ENCODE peak calls at places on chromosome 20, in six cellular contexts. O, I, P, N, X and Z are unnamed samples. For H3K36me3, H3K27me3 and H3K4me1, the result is how much of the 10 kb centered on the place peaks cover.

GRCh38 chr20:33656783-33657703 is 5.1 kb upstream of the C20orf144 start:
- DNase-seq in O (no peak), I (no peak), P (no peak), N (no peak), X (no peak), Z (no peak)

GRCh38 chr20:11207749-11208502 is 534.1 kb upstream of the JAG1 start:
- DNase-seq in O (no peak), I (no peak), P (no peak), N (no peak), X (no peak), Z (no peak)

GRCh38 chr20:57829336-57829735 is 119.5 kb upstream of the PMEPA1 start:
- DNase-seq in O (no peak), I (no peak), P (no peak), N (no peak), X (no peak), Z (no peak)

GRCh38 chr20:57450419-57450818 is 59.2 kb downstream of the RBM38 start:
- DNase-seq in O (no peak), I (no peak), P (no peak), N (peak), X (no peak), Z (no peak)

GRCh38 chr20:2387180-2387577 is 6.5 kb downstream of the TGM6 start:
- DNase-seq in O (peak), I (no peak), P (peak), N (peak), X (peak), Z (peak)

GRCh38 chr20:53939554-53940355 is 130.6 kb downstream of the BCAS1 start:
- DNase-seq in O (peak), I (peak), P (peak), N (peak), X (peak), Z (peak)

GRCh38 chr20:24627291-24627690 is 157.9 kb downstream of the SYNDIG1 start:
- DNase-seq in O (no peak), I (no peak), P (no peak), N (no peak), X (peak), Z (no peak)

GRCh38 chr20:51750037-51750769 is 18.0 kb downstream of the ATP9A start:
- DNase-seq in O (no peak), I (no peak), P (no peak), N (no peak), X (peak), Z (no peak)

GRCh38 chr20:25090492-25091429 is 8.8 kb upstream of the VSX1 start:
- DNase-seq in O (peak), I (no peak), P (peak), N (no peak), X (no peak), Z (no peak)

GRCh38 chr20:8718214-8718613 is 350.7 kb upstream of the PLCB4 start:
- DNase-seq in O (no peak), I (peak), P (no peak), N (no peak), X (no peak), Z (peak)

GRCh38 chr20:23920936-23921335 is 41.4 kb upstream of the CST5 start:
- DNase-seq in O (no peak), I (no peak), P (no peak), N (no peak), X (no peak), Z (no peak)

GRCh38 chr20:9334866-9335265 is 179.5 kb upstream of the LAMP5 start:
- DNase-seq in O (no peak), I (no peak), P (no peak), N (no peak), X (no peak), Z (no peak)

GRCh38 chr20:8303651-8304050 is 171.6 kb downstream of the PLCB1 start:
- DNase-seq in O (no peak), I (no peak), P (no peak), N (no peak), X (no peak), Z (no peak)

GRCh38 chr20:16111132-16111852 is 462.0 kb downstream of the KIF16B start:
- DNase-seq in O (no peak), I (no peak), P (no peak), N (no peak), X (no peak), Z (no peak)

GRCh38 chr20:47358672-47359532 is 2.4 kb upstream of the ZMYND8 start:
- DNase-seq in O (no peak), I (peak), P (no peak), N (peak), X (peak), Z (peak)

GRCh38 chr20:59000326-59000725 is 6.7 kb downstream of the CTSZ start:
- DNase-seq in O (no peak), I (no peak), P (no peak), N (no peak), X (no peak), Z (no peak)

GRCh38 chr20:59002388-59002787 is 4.7 kb downstream of the CTSZ start:
- DNase-seq in O (no peak), I (no peak), P (no peak), N (no peak), X (no peak), Z (no peak)

GRCh38 chr20:59002874-59003399 is 4.1 kb downstream of the CTSZ start:
- DNase-seq in O (no peak), I (no peak), P (no peak), N (no peak), X (no peak), Z (no peak)

GRCh38 chr20:59001068-59001448 is 6.0 kb downstream of the CTSZ start:
- DNase-seq in O (no peak), I (no peak), P (no peak), N (no peak), X (no peak), Z (no peak)

DNA sequence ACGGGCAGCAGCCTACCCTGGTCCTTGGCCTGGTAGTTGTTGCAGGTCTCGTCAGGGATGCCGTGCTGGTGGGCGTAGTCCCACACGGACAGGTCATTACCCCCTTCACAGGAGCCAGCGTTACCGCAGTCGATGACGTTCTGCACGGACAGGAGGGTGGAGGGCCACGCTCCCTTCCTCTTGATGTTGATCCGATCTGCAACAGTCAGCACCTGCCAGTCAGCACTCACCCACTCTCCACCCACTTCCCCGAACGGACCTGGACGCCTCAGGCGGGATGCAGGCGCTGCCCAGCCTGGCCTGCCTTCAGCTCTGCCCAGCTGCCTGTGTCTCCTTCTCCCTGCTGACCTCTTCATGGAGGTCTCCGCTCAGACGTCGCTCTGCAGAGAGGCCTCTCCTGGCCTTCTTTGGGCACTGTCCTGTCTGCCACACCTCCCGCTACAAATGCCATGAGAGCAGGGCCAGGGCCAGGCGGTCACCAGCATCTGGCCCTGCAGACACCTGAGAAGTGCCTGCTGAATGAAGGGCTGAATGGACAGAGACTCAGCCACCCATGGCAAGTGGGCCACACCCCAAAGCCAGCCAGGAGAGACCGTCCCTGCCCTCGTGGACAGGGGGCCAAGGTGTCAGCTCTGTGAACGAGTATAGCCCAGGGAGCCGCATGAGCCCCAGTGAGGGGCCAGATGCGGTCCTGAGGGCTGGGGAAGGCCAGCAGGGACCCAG is 5.4 kb downstream of the CTSZ start:
- DNase-seq in O (no peak), I (no peak), P (no peak), N (no peak), X (no peak), Z (no peak)
- H3K36me3 ChIP-seq in O (under half), I (under half), P (under half), N (under half), X (under half), Z (under half)

GRCh38 chr20:63471719-63472158 is 716 bp downstream of the KCNQ2 start:
- DNase-seq in O (no peak), I (no peak), P (no peak), N (no peak), X (peak), Z (no peak)

GRCh38 chr20:63471002-63471718 is 1.3 kb downstream of the KCNQ2 start:
- DNase-seq in O (no peak), I (no peak), P (no peak), N (no peak), X (peak), Z (no peak)

GRCh38 chr20:63473555-63474449 is 1.3 kb upstream of the KCNQ2 start:
- DNase-seq in O (no peak), I (no peak), P (no peak), N (no peak), X (no peak), Z (no peak)

GRCh38 chr20:63472159-63472811 is at the start of gene KCNQ2:
- DNase-seq in O (no peak), I (no peak), P (no peak), N (no peak), X (peak), Z (no peak)

DNA sequence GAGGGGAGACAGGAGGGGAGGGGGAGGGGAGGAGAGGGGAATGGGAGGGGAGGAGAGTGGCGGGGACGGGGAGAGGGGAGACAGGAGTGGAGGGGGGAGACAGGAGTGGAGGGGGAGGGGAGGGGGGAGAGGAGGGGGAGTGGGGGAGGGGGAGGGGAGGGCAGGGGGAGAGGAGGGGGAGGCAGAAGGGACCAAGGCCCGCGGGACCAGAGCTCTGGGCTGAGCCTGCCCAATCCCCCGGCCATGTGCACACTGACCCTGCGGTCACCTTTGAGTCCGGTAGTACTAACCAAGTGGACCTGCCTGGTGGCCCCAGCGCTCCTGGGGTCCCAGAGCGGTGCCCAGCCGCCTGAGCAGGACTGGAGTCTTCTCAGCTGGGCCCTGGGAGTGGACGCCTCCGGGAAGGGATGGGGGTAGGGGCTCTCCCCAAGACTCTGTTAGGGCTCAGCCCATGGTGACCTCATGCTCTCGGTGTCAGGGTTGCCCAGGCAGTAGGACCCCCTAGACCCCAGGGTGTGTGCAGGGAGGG is 471 bp upstream of the KCNQ2 start:
- DNase-seq in O (no peak), I (no peak), P (no peak), N (no peak), X (no peak), Z (no peak)
- H3K27me3 ChIP-seq in O (under half), I (under half), P (under half), N (under half), X (under half), Z (half or more)

GRCh38 chr20:41037172-41037571 is 8.6 kb downstream of the TOP1 start:
- DNase-seq in O (no peak), I (no peak), P (no peak), N (no peak), X (no peak), Z (no peak)
- H3K4me1 ChIP-seq in O (half or more), I (under half), P (half or more), N (under half), X (under half), Z (under half)

DNA sequence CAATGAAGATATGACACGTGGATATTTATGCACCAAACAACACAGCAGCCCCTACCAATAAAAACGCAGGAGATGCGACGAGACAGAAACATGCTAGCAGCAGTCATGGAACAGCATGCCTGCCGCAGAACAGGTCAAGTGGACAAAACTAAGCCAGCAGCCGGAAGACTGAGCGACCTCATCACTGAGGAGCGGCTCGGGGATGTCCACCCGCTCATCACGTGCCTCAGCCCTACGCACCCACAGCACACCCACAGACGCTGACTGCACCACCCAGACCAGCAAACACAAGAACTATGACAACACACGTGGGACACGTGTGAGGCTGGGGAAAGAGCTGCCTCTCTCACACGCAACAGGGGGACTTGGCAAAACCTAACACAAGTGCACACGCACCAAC is 81.7 kb downstream of the TAF4 start:
- DNase-seq in O (no peak), I (no peak), P (no peak), N (no peak), X (no peak), Z (no peak)
- H3K36me3 ChIP-seq in O (under half), I (under half), P (under half), N (under half), X (under half), Z (under half)

GRCh38 chr20:21390768-21391167 is 6.6 kb downstream of the NKX2-4 start:
- DNase-seq in O (no peak), I (no peak), P (no peak), N (no peak), X (no peak), Z (no peak)

GRCh38 chr20:21394120-21394519 is 3.2 kb downstream of the NKX2-4 start:
- DNase-seq in O (no peak), I (no peak), P (no peak), N (no peak), X (no peak), Z (no peak)

GRCh38 chr20:21391495-21392298 is 5.6 kb downstream of the NKX2-4 start:
- DNase-seq in O (no peak), I (no peak), P (no peak), N (peak), X (peak), Z (no peak)

GRCh38 chr20:21395039-21395665 is 2.2 kb downstream of the NKX2-4 start:
- DNase-seq in O (no peak), I (no peak), P (no peak), N (no peak), X (no peak), Z (no peak)

DNA sequence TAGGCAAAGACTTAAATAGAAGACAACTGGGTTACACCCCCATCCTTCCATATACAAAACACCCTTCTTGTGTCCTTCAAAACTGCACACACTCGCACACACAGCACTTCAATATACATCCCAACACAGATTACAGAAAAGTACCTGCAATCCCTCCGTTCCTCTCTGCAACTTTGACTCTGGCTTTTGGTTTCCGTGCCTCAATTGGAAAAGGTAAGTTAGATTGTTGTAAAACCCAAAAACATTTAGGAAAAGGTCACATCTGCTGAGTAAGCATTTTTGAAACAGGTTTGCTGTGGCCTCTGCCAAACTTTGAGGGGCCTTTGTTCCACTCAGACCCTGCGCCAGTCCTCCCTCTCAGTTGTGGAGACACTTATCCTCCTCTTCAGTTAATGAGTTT is 4.2 kb downstream of the NKX2-4 start:
- DNase-seq in O (no peak), I (no peak), P (no peak), N (no peak), X (no peak), Z (no peak)
- H3K27me3 ChIP-seq in O (under half), I (under half), P (half or more), N (half or more), X (half or more), Z (under half)

GRCh38 chr20:49748525-49748838 is 34.8 kb upstream of the B4GALT5 start:
- DNase-seq in O (no peak), I (no peak), P (no peak), N (no peak), X (no peak), Z (no peak)

GRCh38 chr20:49752504-49752903 is 38.8 kb upstream of the B4GALT5 start:
- DNase-seq in O (no peak), I (no peak), P (no peak), N (no peak), X (no peak), Z (no peak)

GRCh38 chr20:49753133-49753532 is 39.5 kb upstream of the B4GALT5 start:
- DNase-seq in O (no peak), I (no peak), P (no peak), N (no peak), X (no peak), Z (no peak)

GRCh38 chr20:49751397-49751735 is 37.7 kb upstream of the B4GALT5 start:
- DNase-seq in O (no peak), I (no peak), P (no peak), N (no peak), X (no peak), Z (no peak)

DNA sequence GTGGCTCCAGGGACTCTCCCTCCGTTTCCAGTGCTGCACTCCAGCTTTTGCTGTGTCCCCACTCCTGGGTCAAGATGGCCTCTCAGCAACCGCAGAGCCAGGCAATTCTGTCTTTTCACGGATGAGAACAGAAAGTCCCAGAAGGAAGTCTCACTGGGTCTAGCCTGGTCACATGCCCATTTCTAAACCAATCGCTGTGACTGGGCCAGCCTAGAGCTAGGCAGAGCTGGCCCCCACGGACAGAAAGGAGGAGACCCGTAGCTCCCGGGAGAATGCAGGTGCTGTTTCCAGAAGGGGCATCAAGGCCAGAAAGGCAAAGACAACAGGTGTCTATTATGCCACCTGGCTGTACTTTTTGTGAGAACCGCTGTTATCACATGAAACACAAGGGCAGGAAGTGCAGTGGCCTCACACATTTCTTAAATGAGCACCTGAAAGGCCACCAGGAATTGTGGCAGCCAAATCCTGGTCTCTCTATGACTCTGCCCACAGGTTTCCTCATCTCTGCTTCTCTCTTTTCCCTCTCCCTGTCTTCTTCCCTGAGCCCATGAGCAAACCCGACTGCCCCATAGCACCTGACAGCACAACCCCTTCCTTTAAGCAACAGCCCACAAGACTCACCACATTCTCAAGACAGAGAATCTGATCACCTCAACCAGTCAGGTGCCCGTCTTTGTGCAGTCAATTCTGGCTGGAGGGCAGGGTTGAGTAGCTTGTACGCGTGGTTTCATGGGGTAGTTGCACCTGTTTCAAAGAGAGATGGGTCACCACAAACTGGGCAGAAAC is 37.1 kb upstream of the B4GALT5 start:
- DNase-seq in O (no peak), I (no peak), P (no peak), N (no peak), X (no peak), Z (no peak)
- H3K4me1 ChIP-seq in O (under half), I (under half), P (under half), N (under half), X (under half), Z (under half)

GRCh38 chr20:1163653-1164052 is 21.1 kb downstream of the TMEM74B start:
- DNase-seq in O (no peak), I (no peak), P (no peak), N (no peak), X (peak), Z (no peak)
- H3K36me3 ChIP-seq in O (under half), I (under half), P (half or more), N (under half), X (half or more), Z (under half)

GRCh38 chr20:32609371-32609773 is 24.2 kb upstream of the NOL4L start:
- DNase-seq in O (no peak), I (no peak), P (no peak), N (no peak), X (no peak), Z (no peak)
- H3K27me3 ChIP-seq in O (under half), I (under half), P (under half), N (under half), X (under half), Z (half or more)

GRCh38 chr20:35304956-35305355 is 12.7 kb upstream of the FAM83C start:
- DNase-seq in O (no peak), I (no peak), P (no peak), N (no peak), X (peak), Z (no peak)

GRCh38 chr20:35302421-35303335 is 10.5 kb upstream of the FAM83C start:
- DNase-seq in O (no peak), I (no peak), P (no peak), N (no peak), X (no peak), Z (no peak)

GRCh38 chr20:35305682-35306556 is 13.7 kb upstream of the FAM83C start:
- DNase-seq in O (no peak), I (no peak), P (no peak), N (no peak), X (peak), Z (peak)

GRCh38 chr20:35303382-35303734 is 11.1 kb upstream of the FAM83C start:
- DNase-seq in O (no peak), I (no peak), P (no peak), N (no peak), X (no peak), Z (no peak)

GRCh38 chr20:35303735-35304431 is 11.7 kb upstream of the FAM83C start:
- DNase-seq in O (peak), I (peak), P (peak), N (peak), X (peak), Z (peak)
- H3K4me1 ChIP-seq in O (under half), I (under half), P (under half), N (under half), X (under half), Z (under half)

GRCh38 chr20:5626603-5627002 is 123.6 kb upstream of the SHLD1 start:
- DNase-seq in O (no peak), I (no peak), P (no peak), N (no peak), X (no peak), Z (no peak)

GRCh38 chr20:5630071-5630470 is 120.1 kb upstream of the SHLD1 start:
- DNase-seq in O (no peak), I (no peak), P (no peak), N (no peak), X (no peak), Z (no peak)

GRCh38 chr20:5627463-5628050 is 122.6 kb upstream of the SHLD1 start:
- DNase-seq in O (no peak), I (no peak), P (no peak), N (no peak), X (no peak), Z (no peak)
- H3K36me3 ChIP-seq in O (under half), I (under half), P (under half), N (under half), X (under half), Z (under half)